ENCODE peak calls at places on chromosomes 12 and 14, in seven cellular contexts. One of them, this sample, is unnamed.

GRCh38 chr12:115963030-115963480 is 314.4 kb downstream of the MED13L start:
- DNase-seq in sigmoid colon: no peak
- DNase-seq in transverse colon: no peak
- DNase-seq in uterus: no peak
- DNase-seq in adrenal gland: no peak
- DNase-seq in body of pancreas: no peak
- DNase-seq in endothelial cell of umbilical vein: no peak
- DNase-seq in this sample: no peak

GRCh38 chr12:85057370-85057963 is 21.3 kb downstream of the LRRIQ1 start:
- DNase-seq in sigmoid colon: no peak
- DNase-seq in transverse colon: peak; percentile 15
- DNase-seq in uterus: no peak
- DNase-seq in adrenal gland: peak; percentile 25
- DNase-seq in body of pancreas: peak; percentile 35
- DNase-seq in endothelial cell of umbilical vein: peak; percentile 58
- DNase-seq in this sample: peak; percentile 64

GRCh38 chr12:52056801-52057613 is 5.8 kb downstream of the NR4A1 start:
- DNase-seq in sigmoid colon: peak; percentile 87
- DNase-seq in transverse colon: peak; percentile 44
- DNase-seq in uterus: peak; percentile 63
- DNase-seq in adrenal gland: peak; percentile 83
- DNase-seq in body of pancreas: no peak
- DNase-seq in endothelial cell of umbilical vein: no peak
- DNase-seq in this sample: no peak

GRCh38 chr14:69363055-69363454 is 35.0 kb downstream of the ERH start:
- DNase-seq in sigmoid colon: no peak
- DNase-seq in transverse colon: no peak
- DNase-seq in uterus: no peak
- DNase-seq in adrenal gland: peak; percentile 42
- DNase-seq in body of pancreas: no peak
- DNase-seq in endothelial cell of umbilical vein: no peak
- DNase-seq in this sample: no peak

GRCh38 chr14:86955955-86956354 is 1037.0 kb downstream of the GALC start:
- DNase-seq in sigmoid colon: no peak
- DNase-seq in transverse colon: no peak
- DNase-seq in uterus: no peak
- DNase-seq in adrenal gland: no peak
- DNase-seq in body of pancreas: no peak
- DNase-seq in endothelial cell of umbilical vein: no peak
- DNase-seq in this sample: no peak

GRCh38 chr12:67357726-67358125 is 88.6 kb downstream of the CAND1 start:
- DNase-seq in sigmoid colon: no peak
- DNase-seq in transverse colon: no peak
- DNase-seq in uterus: no peak
- DNase-seq in adrenal gland: no peak
- DNase-seq in body of pancreas: no peak
- DNase-seq in endothelial cell of umbilical vein: no peak
- DNase-seq in this sample: no peak

GRCh38 chr12:22477166-22477893 is 67.0 kb downstream of the C2CD5 start:
- DNase-seq in sigmoid colon: no peak
- DNase-seq in transverse colon: no peak
- DNase-seq in uterus: no peak
- DNase-seq in adrenal gland: no peak
- DNase-seq in body of pancreas: no peak
- DNase-seq in endothelial cell of umbilical vein: peak; percentile 51
- DNase-seq in this sample: no peak

GRCh38 chr12:50070314-50071060 is 13.1 kb downstream of the ASIC1 start:
- DNase-seq in sigmoid colon: peak; percentile 93
- DNase-seq in transverse colon: peak; percentile 86
- DNase-seq in uterus: peak; percentile 86
- DNase-seq in adrenal gland: peak; percentile 78
- DNase-seq in body of pancreas: peak; percentile 82
- DNase-seq in endothelial cell of umbilical vein: peak; percentile 76
- DNase-seq in this sample: peak; percentile 90

GRCh38 chr12:51926718-51927117 is 19.4 kb downstream of the ACVRL1 start:
- DNase-seq in sigmoid colon: no peak
- DNase-seq in transverse colon: peak; percentile 77
- DNase-seq in uterus: no peak
- DNase-seq in adrenal gland: no peak
- DNase-seq in body of pancreas: peak; percentile 64
- DNase-seq in endothelial cell of umbilical vein: peak; percentile 88
- DNase-seq in this sample: peak; percentile 60

GRCh38 chr14:104665663-104666522 is 23.5 kb upstream of the INF2 start:
- DNase-seq in sigmoid colon: peak; percentile 61
- DNase-seq in transverse colon: peak; percentile 75
- DNase-seq in uterus: no peak
- DNase-seq in adrenal gland: no peak
- DNase-seq in body of pancreas: peak; percentile 76
- DNase-seq in endothelial cell of umbilical vein: peak; percentile 53
- DNase-seq in this sample: no peak

GRCh38 chr12:109170335-109170734 is 53.9 kb downstream of the ACACB start:
- DNase-seq in sigmoid colon: peak; percentile 7
- DNase-seq in transverse colon: no peak
- DNase-seq in uterus: no peak
- DNase-seq in adrenal gland: no peak
- DNase-seq in body of pancreas: no peak
- DNase-seq in endothelial cell of umbilical vein: peak; percentile 15
- DNase-seq in this sample: no peak

GRCh38 chr14:38070213-38070612 is 137.5 kb upstream of the SSTR1 start:
- DNase-seq in sigmoid colon: no peak
- DNase-seq in transverse colon: no peak
- DNase-seq in uterus: no peak
- DNase-seq in adrenal gland: no peak
- DNase-seq in body of pancreas: no peak
- DNase-seq in endothelial cell of umbilical vein: no peak
- DNase-seq in this sample: no peak

GRCh38 chr12:115450710-115451109 is 766.7 kb upstream of the TBX3 start:
- DNase-seq in sigmoid colon: no peak
- DNase-seq in transverse colon: no peak
- DNase-seq in uterus: no peak
- DNase-seq in adrenal gland: no peak
- DNase-seq in body of pancreas: no peak
- DNase-seq in endothelial cell of umbilical vein: no peak
- DNase-seq in this sample: no peak

GRCh38 chr12:50597200-50598195 is 92.7 kb downstream of the DIP2B start:
- DNase-seq in sigmoid colon: no peak
- DNase-seq in transverse colon: no peak
- DNase-seq in uterus: peak; percentile 24
- DNase-seq in adrenal gland: no peak
- DNase-seq in body of pancreas: no peak
- DNase-seq in endothelial cell of umbilical vein: peak; percentile 80
- DNase-seq in this sample: no peak

GRCh38 chr12:20641127-20641526 is 54.0 kb upstream of the SLCO1C1 start:
- DNase-seq in sigmoid colon: no peak
- DNase-seq in transverse colon: no peak
- DNase-seq in uterus: no peak
- DNase-seq in adrenal gland: no peak
- DNase-seq in body of pancreas: no peak
- DNase-seq in endothelial cell of umbilical vein: no peak
- DNase-seq in this sample: no peak

GRCh38 chr12:49502590-49502989 is 36.2 kb upstream of the KCNH3 start:
- DNase-seq in sigmoid colon: no peak
- DNase-seq in transverse colon: no peak
- DNase-seq in uterus: no peak
- DNase-seq in adrenal gland: no peak
- DNase-seq in body of pancreas: no peak
- DNase-seq in endothelial cell of umbilical vein: peak; percentile 56
- DNase-seq in this sample: no peak

GRCh38 chr12:82793882-82794281 is 107.2 kb downstream of the TMTC2 start:
- DNase-seq in sigmoid colon: no peak
- DNase-seq in transverse colon: no peak
- DNase-seq in uterus: no peak
- DNase-seq in adrenal gland: no peak
- DNase-seq in body of pancreas: no peak
- DNase-seq in endothelial cell of umbilical vein: no peak
- DNase-seq in this sample: no peak

GRCh38 chr12:114294303-114294685 is 111.7 kb downstream of the TBX5 start:
- DNase-seq in sigmoid colon: no peak
- DNase-seq in transverse colon: no peak
- DNase-seq in uterus: no peak
- DNase-seq in adrenal gland: no peak
- DNase-seq in body of pancreas: no peak
- DNase-seq in endothelial cell of umbilical vein: no peak
- DNase-seq in this sample: no peak

GRCh38 chr12:26953447-26953846 is 15.2 kb downstream of the FGFR1OP2 start:
- DNase-seq in sigmoid colon: peak; percentile 72
- DNase-seq in transverse colon: no peak
- DNase-seq in uterus: no peak
- DNase-seq in adrenal gland: no peak
- DNase-seq in body of pancreas: peak; percentile 16
- DNase-seq in endothelial cell of umbilical vein: no peak
- DNase-seq in this sample: peak; percentile 28

GRCh38 chr14:104603623-104604401 is 760 bp downstream of the TMEM179 start:
- DNase-seq in sigmoid colon: peak; percentile 45
- DNase-seq in transverse colon: no peak
- DNase-seq in uterus: no peak
- DNase-seq in adrenal gland: no peak
- DNase-seq in body of pancreas: peak; percentile 13
- DNase-seq in endothelial cell of umbilical vein: no peak
- DNase-seq in this sample: no peak

GRCh38 chr12:130826151-130826801 is 12.8 kb downstream of the STX2 start:
- DNase-seq in sigmoid colon: no peak
- DNase-seq in transverse colon: peak; percentile 53
- DNase-seq in uterus: no peak
- DNase-seq in adrenal gland: no peak
- DNase-seq in body of pancreas: peak; percentile 61
- DNase-seq in endothelial cell of umbilical vein: peak; percentile 7
- DNase-seq in this sample: peak; percentile 90

GRCh38 chr14:50038398-50039119 is 77.8 kb downstream of the VCPKMT start:
- DNase-seq in sigmoid colon: no peak
- DNase-seq in transverse colon: no peak
- DNase-seq in uterus: no peak
- DNase-seq in adrenal gland: no peak
- DNase-seq in body of pancreas: no peak
- DNase-seq in endothelial cell of umbilical vein: no peak
- DNase-seq in this sample: peak; percentile 92

GRCh38 chr12:54411398-54412241 is 7.4 kb downstream of the ITGA5 start:
- DNase-seq in sigmoid colon: peak; percentile 90
- DNase-seq in transverse colon: peak; percentile 41
- DNase-seq in uterus: no peak
- DNase-seq in adrenal gland: peak; percentile 75
- DNase-seq in body of pancreas: no peak
- DNase-seq in endothelial cell of umbilical vein: peak; percentile 88
- DNase-seq in this sample: peak; percentile 46

GRCh38 chr14:90692826-90693225 is 123.4 kb downstream of the TTC7B start:
- DNase-seq in sigmoid colon: no peak
- DNase-seq in transverse colon: no peak
- DNase-seq in uterus: no peak
- DNase-seq in adrenal gland: no peak
- DNase-seq in body of pancreas: no peak
- DNase-seq in endothelial cell of umbilical vein: no peak
- DNase-seq in this sample: no peak

GRCh38 chr14:103624860-103625259 is 4.2 kb upstream of the KLC1 start:
- DNase-seq in sigmoid colon: peak; percentile 85
- DNase-seq in transverse colon: peak; percentile 70
- DNase-seq in uterus: peak; percentile 56
- DNase-seq in adrenal gland: peak; percentile 52
- DNase-seq in body of pancreas: peak; percentile 48
- DNase-seq in endothelial cell of umbilical vein: peak; percentile 39
- DNase-seq in this sample: peak; percentile 59

GRCh38 chr12:93090768-93091172 is 161.7 kb upstream of the EEA1 start:
- DNase-seq in sigmoid colon: no peak
- DNase-seq in transverse colon: no peak
- DNase-seq in uterus: no peak
- DNase-seq in adrenal gland: no peak
- DNase-seq in body of pancreas: no peak
- DNase-seq in endothelial cell of umbilical vein: peak; percentile 76
- DNase-seq in this sample: peak; percentile 17
- TF ChIP-seq POLR2A in sigmoid colon: no peak
- TF ChIP-seq POLR2A in transverse colon: no peak
- TF ChIP-seq POLR2A in uterus: no peak
- TF ChIP-seq POLR2A in adrenal gland: no peak
- TF ChIP-seq POLR2A in body of pancreas: no peak
- TF ChIP-seq POLR2A in endothelial cell of umbilical vein: no peak
- TF ChIP-seq POLR2A in this sample: no peak

GRCh38 chr12:133080619-133081407 is at the start of gene ZNF140:
- DNase-seq in sigmoid colon: peak; percentile 98
- DNase-seq in transverse colon: peak; percentile 96
- DNase-seq in uterus: peak; percentile 95
- DNase-seq in adrenal gland: peak; percentile 95
- DNase-seq in body of pancreas: peak; percentile 97
- DNase-seq in endothelial cell of umbilical vein: peak; percentile 98
- DNase-seq in this sample: peak; percentile 98
- TF ChIP-seq POLR2A in sigmoid colon: peak; percentile 49
- TF ChIP-seq POLR2A in transverse colon: peak; percentile 69
- TF ChIP-seq POLR2A in uterus: peak; percentile 54
- TF ChIP-seq POLR2A in adrenal gland: peak; percentile 76
- TF ChIP-seq POLR2A in body of pancreas: peak; percentile 79
- TF ChIP-seq POLR2A in endothelial cell of umbilical vein: peak; percentile 83
- TF ChIP-seq POLR2A in this sample: peak; percentile 77

GRCh38 chr14:28831126-28831525 is 64.5 kb downstream of the FOXG1 start:
- DNase-seq in sigmoid colon: no peak
- DNase-seq in transverse colon: no peak
- DNase-seq in uterus: no peak
- DNase-seq in adrenal gland: no peak
- DNase-seq in body of pancreas: no peak
- DNase-seq in endothelial cell of umbilical vein: no peak
- DNase-seq in this sample: no peak

GRCh38 chr14:28830115-28830534 is 63.5 kb downstream of the FOXG1 start:
- DNase-seq in sigmoid colon: no peak
- DNase-seq in transverse colon: no peak
- DNase-seq in uterus: no peak
- DNase-seq in adrenal gland: no peak
- DNase-seq in body of pancreas: no peak
- DNase-seq in endothelial cell of umbilical vein: no peak
- DNase-seq in this sample: no peak
- TF ChIP-seq POLR2A in sigmoid colon: no peak
- TF ChIP-seq POLR2A in transverse colon: no peak
- TF ChIP-seq POLR2A in uterus: no peak
- TF ChIP-seq POLR2A in adrenal gland: no peak
- TF ChIP-seq POLR2A in body of pancreas: no peak
- TF ChIP-seq POLR2A in endothelial cell of umbilical vein: no peak
- TF ChIP-seq POLR2A in this sample: no peak

DNA sequence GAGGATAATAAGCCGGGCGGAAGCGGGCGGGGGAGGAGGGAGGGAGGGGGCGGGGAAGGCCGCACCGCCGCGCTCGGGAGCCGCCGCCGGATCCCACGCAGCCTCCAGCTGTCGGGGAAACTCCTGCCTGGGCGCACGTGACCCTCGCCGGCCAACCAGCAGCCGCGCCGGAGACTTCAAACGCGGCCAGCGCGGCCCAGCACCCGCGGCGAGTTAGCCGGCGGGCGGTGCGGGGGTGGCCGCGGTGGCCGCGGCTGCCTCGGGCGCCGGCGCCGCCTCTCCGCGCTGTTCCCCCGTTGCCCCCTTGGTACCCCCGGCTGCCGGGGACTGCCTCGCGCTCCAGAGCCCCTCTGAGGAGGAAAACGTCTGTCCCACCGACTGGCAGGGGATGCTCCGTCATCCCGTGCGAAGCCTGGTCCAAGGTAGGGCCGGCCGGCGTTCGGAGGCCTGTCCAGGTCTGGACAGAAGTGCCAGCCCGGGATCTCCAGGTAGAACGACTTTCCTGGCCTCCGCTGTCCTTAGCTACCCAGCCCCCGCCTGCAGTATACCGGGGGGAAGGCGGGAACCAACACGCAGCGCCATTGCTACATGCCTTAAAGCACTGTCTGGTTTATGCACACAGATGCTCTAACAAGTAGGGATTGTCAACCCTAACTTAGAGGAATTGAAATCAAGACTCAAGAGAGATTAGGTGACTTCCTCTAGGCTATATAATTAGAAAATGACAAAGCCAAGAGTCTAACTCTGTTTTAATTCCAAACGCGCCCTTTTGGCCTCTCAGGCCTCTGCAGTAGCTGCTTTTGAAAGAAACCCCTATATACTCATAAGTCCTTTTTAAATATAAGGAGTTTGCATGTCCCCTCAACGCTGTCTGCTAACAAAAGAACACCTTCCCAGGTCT is at the start of gene YAF2:
- DNase-seq in sigmoid colon: peak; percentile 96
- DNase-seq in transverse colon: peak; percentile 93
- DNase-seq in uterus: peak; percentile 86
- DNase-seq in adrenal gland: peak; percentile 92
- DNase-seq in body of pancreas: peak; percentile 90
- DNase-seq in endothelial cell of umbilical vein: peak; percentile 82
- DNase-seq in this sample: peak; percentile 95
- TF ChIP-seq POLR2A in sigmoid colon: no peak
- TF ChIP-seq POLR2A in transverse colon: no peak
- TF ChIP-seq POLR2A in uterus: peak; percentile 45
- TF ChIP-seq POLR2A in adrenal gland: peak; percentile 14
- TF ChIP-seq POLR2A in body of pancreas: no peak
- TF ChIP-seq POLR2A in endothelial cell of umbilical vein: no peak
- TF ChIP-seq POLR2A in this sample: peak; percentile 89